ENCODE peak calls at places on chromosomes 3 and 15, in eight cellular contexts. S, J, T, M, Y, Q, W and L are unnamed samples.

GRCh38 chr3:187878776-187879524 is 133.7 kb upstream of the BCL6 start:
- DNase-seq in S (no peak), J (no peak), T (peak), M (no peak), Y (no peak), Q (no peak), W (no peak), L (peak)

GRCh38 chr3:48562367-48563095 is 1.1 kb downstream of the UCN2 start:
- DNase-seq in S (no peak), J (no peak), T (no peak), M (no peak), Y (no peak), Q (no peak), W (no peak), L (no peak)

GRCh38 chr3:12170207-12170606 is 11.5 kb upstream of the TIMP4 start:
- DNase-seq in S (no peak), J (no peak), T (no peak), M (no peak), Y (no peak), Q (no peak), W (no peak), L (peak)

GRCh38 chr15:78492841-78493240 is 14.5 kb upstream of the HYKK start:
- DNase-seq in S (no peak), J (no peak), T (no peak), M (no peak), Y (no peak), Q (no peak), W (no peak), L (peak)

GRCh38 chr3:169658311-169658931 is 5.1 kb downstream of the MECOM start:
- DNase-seq in S (no peak), J (peak), T (no peak), M (no peak), Y (no peak), Q (no peak), W (peak), L (no peak)

GRCh38 chr15:51924146-51925068 is 47.2 kb downstream of the LEO1 start:
- DNase-seq in S (no peak), J (no peak), T (no peak), M (no peak), Y (peak), Q (no peak), W (no peak), L (no peak)

GRCh38 chr3:41912280-41912679 is 49.6 kb downstream of the ULK4 start:
- DNase-seq in S (no peak), J (no peak), T (no peak), M (no peak), Y (no peak), Q (no peak), W (no peak), L (no peak)

GRCh38 chr3:128076783-128077624 is 24.8 kb downstream of the SEC61A1 start:
- DNase-seq in S (no peak), J (peak), T (no peak), M (peak), Y (peak), Q (no peak), W (no peak), L (no peak)

GRCh38 chr15:36887214-36888017 is 212.9 kb downstream of the MEIS2 start:
- DNase-seq in S (no peak), J (peak), T (no peak), M (no peak), Y (no peak), Q (no peak), W (no peak), L (no peak)

GRCh38 chr15:28987337-28987736 is 101.6 kb downstream of the APBA2 start:
- DNase-seq in S (no peak), J (no peak), T (no peak), M (no peak), Y (no peak), Q (no peak), W (no peak), L (no peak)

GRCh38 chr3:15606434-15606891 is 4.9 kb downstream of the BTD start:
- DNase-seq in S (no peak), J (no peak), T (no peak), M (no peak), Y (no peak), Q (no peak), W (peak), L (peak)

GRCh38 chr15:93948728-93949127 is 282.6 kb upstream of the MCTP2 start:
- DNase-seq in S (no peak), J (no peak), T (no peak), M (no peak), Y (no peak), Q (no peak), W (no peak), L (peak)

GRCh38 chr15:58401991-58402649 is 29.7 kb upstream of the LIPC start:
- DNase-seq in S (no peak), J (no peak), T (no peak), M (no peak), Y (no peak), Q (no peak), W (no peak), L (peak)

GRCh38 chr3:24017305-24017704 is 72.2 kb downstream of the NR1D2 start:
- DNase-seq in S (no peak), J (no peak), T (no peak), M (no peak), Y (no peak), Q (no peak), W (no peak), L (no peak)

GRCh38 chr3:16264174-16264707 is 502 bp downstream of the DPH3 start:
- DNase-seq in S (no peak), J (no peak), T (no peak), M (no peak), Y (no peak), Q (no peak), W (no peak), L (peak)

GRCh38 chr15:59199775-59200465 is 6.7 kb upstream of the LDHAL6B start:
- DNase-seq in S (no peak), J (no peak), T (peak), M (no peak), Y (no peak), Q (no peak), W (no peak), L (peak)

GRCh38 chr15:65368300-65368617 is 9.5 kb downstream of the IGDCC3 start:
- DNase-seq in S (no peak), J (no peak), T (no peak), M (no peak), Y (peak), Q (no peak), W (no peak), L (no peak)

GRCh38 chr3:100516232-100516631 is 23.8 kb downstream of the TMEM45A start:
- DNase-seq in S (no peak), J (no peak), T (no peak), M (no peak), Y (no peak), Q (no peak), W (no peak), L (peak)
- H3K4me3 ChIP-seq in S (no peak), J (no peak), T (no peak), M (no peak), Y (no peak), Q (no peak), W (no peak), L (no peak)

GRCh38 chr3:106440672-106441071 is 571.9 kb upstream of the CBLB start:
- DNase-seq in S (no peak), J (no peak), T (no peak), M (no peak), Y (no peak), Q (no peak), W (no peak), L (no peak)
- H3K4me3 ChIP-seq in S (no peak), J (no peak), T (no peak), M (no peak), Y (no peak), Q (no peak), W (no peak), L (no peak)

DNA sequence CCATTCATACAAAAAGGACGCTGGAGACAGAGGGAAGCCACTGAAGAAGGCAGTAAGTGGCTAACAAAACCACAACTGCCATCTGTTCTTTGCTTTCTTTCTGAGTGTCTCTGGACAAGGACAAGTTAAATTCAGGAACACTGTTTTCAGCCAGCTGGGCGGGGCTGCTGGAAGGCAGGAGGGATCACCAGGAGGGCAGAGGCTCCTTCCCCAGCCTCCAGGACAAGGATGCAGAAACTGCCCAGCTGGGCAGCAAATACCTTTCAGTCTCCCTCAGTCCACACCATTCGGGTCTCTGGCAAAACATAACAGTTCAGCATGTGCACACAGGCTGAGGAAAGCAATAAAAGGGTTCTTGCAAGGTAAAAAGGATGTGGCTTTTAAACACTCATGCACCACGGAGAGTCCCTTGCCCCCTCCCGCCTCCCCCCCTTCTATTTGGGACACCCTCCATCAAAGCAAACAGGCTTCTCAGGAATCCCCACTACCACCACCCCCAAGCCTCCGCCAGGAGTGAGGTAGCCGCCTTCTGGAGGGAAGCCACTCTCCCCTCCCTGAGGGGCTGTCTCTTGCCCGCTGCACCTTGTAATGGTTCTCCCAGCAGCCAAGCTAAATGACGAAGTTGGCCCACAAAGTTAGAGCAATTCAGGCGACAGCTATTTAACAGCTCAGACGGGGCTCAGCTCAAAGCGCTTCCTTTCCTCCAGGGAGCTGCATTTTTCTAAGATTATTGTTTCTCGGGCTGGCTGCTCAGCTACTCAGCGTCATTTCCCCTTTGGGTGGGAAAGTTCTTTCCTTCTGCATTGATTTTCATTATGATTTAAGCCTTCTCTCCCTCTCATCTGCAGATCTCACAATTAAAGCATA is 3.8 kb downstream of the HEG1 start:
- DNase-seq in S (no peak), J (peak), T (no peak), M (peak), Y (no peak), Q (no peak), W (peak), L (peak)
- H3K4me3 ChIP-seq in S (peak), J (peak), T (no peak), M (peak), Y (peak), Q (no peak), W (no peak), L (peak)

GRCh38 chr3:122021811-122022401 is at the start of gene ILDR1:
- DNase-seq in S (no peak), J (no peak), T (peak), M (no peak), Y (no peak), Q (peak), W (peak), L (no peak)
- H3K4me3 ChIP-seq in S (peak), J (no peak), T (peak), M (no peak), Y (peak), Q (peak), W (peak), L (no peak)

DNA sequence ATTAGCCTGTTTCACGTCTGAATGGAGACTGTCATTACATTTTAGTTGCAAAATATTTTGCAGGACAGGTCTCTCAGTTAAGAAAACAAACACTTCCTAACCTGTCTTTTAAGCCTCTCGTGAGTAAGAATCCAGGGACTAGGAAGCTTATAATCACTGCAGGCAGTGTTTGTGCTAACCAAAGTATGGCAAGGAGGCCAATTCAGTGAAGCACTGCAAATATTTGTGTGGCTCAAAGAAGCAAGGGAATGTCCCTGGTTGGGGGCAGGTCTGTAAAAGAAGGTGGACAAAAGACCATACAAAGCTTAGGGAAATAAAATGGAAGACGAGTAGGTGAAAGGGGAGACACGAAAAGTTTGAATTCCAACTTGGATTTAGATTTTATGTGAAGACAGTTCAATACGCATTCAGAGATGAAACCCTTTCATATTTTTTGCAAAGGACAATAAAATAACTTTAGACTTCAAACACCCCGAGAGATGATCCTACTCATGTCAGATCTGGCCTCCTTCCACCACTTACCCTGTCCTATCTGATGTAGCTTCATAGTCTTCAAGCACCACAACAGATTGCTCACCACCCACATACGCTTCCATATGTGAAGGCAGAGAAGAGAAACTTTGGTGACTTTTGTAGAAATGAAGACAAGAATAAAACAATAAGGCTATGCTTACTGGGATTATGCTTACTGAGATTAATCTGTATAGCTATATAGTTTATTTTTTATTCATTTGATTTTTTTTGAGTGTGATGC is 240.9 kb downstream of the TUSC7 start:
- DNase-seq in S (no peak), J (no peak), T (no peak), M (no peak), Y (no peak), Q (no peak), W (no peak), L (no peak)
- H3K4me3 ChIP-seq in S (no peak), J (no peak), T (no peak), M (no peak), Y (no peak), Q (no peak), W (no peak), L (no peak)

DNA sequence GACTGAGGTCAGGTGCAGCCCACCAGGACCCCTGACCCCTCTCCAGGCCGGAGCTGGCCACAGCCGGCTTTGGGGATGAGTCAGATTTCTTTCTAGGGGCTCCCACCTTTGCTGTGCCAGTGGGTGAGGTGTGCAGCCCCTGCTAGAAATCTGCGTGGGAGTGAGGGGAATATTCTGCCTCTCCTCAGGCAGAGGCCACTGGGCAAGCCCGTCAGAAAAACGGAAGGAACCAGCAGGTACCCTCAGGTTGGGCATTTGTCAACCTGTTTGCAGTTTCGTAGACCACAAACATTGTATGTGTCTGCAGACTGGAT is 1.8 kb downstream of the CTDSPL start:
- DNase-seq in S (no peak), J (no peak), T (no peak), M (no peak), Y (no peak), Q (no peak), W (no peak), L (no peak)
- H3K4me3 ChIP-seq in S (no peak), J (no peak), T (peak), M (no peak), Y (peak), Q (no peak), W (no peak), L (no peak)

DNA sequence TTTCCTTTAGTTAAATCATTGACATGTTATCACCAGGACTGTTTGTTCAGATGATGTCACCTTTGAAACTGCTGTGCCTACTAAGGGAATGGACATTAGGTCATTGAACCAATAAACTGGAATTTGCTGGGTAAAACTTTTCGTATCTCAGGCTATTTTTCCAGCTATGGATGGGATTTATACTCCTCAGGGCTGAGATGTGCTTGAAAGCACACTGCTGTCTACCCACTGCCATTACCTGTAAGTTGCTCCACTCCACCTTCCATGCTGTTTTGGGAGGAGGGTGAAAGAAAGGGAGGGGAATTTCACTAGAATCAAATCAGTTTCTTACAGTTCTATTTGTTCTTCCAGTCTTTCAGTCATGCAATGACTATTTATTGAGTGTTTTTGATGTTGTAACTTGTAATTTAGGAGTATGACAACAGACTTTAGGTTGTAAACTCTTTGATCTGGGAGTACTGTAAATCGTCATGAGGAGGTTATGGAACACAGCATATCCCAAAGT is 11.3 kb downstream of the EHD4 start:
- DNase-seq in S (no peak), J (no peak), T (no peak), M (no peak), Y (no peak), Q (no peak), W (peak), L (no peak)
- H3K4me3 ChIP-seq in S (no peak), J (no peak), T (no peak), M (no peak), Y (no peak), Q (no peak), W (no peak), L (no peak)

GRCh38 chr3:63970596-63971468 is 52.5 kb downstream of the PSMD6 start:
- DNase-seq in S (no peak), J (no peak), T (no peak), M (no peak), Y (no peak), Q (no peak), W (peak), L (peak)
- H3K4me3 ChIP-seq in S (no peak), J (no peak), T (no peak), M (peak), Y (no peak), Q (no peak), W (no peak), L (no peak)